ENCODE peak calls at places on chromosomes 2 and 18, in four cellular contexts. F, S, P and M are unnamed samples.

GRCh38 chr18:47931707-47932103 is 1.2 kb upstream of the SMAD2 start:
- DNase-seq in F (peak; percentile 19), S (no peak), P (peak; percentile 29), M (peak; percentile 66)

GRCh38 chr2:227939271-227940027 is 68.0 kb downstream of the DAW1 start:
- DNase-seq in F (peak; percentile 34), S (peak; percentile 25), P (peak; percentile 31), M (peak; percentile 5)

GRCh38 chr2:573805-574392 is 103.3 kb downstream of the TMEM18 start:
- DNase-seq in F (no peak), S (no peak), P (peak; percentile 84), M (no peak)

GRCh38 chr2:38128653-38129052 is 52.7 kb upstream of the CYP1B1 start:
- DNase-seq in F (no peak), S (no peak), P (no peak), M (no peak)

GRCh38 chr2:207173651-207174050 is 7.9 kb upstream of the KLF7 start:
- DNase-seq in F (no peak), S (no peak), P (no peak), M (no peak)

GRCh38 chr2:209973328-209973727 is 29.1 kb upstream of the RPE start:
- DNase-seq in F (no peak), S (no peak), P (no peak), M (no peak)

GRCh38 chr2:139529045-139529444 is 748.9 kb upstream of the NXPH2 start:
- DNase-seq in F (no peak), S (no peak), P (peak; percentile 30), M (no peak)

GRCh38 chr2:151053661-151053990 is 208.0 kb downstream of the RBM43 start:
- DNase-seq in F (no peak), S (no peak), P (no peak), M (no peak)

GRCh38 chr2:24280645-24281044 is 79.7 kb downstream of the ITSN2 start:
- DNase-seq in F (no peak), S (no peak), P (no peak), M (no peak)

GRCh38 chr18:63138469-63139340 is 180.9 kb downstream of the BCL2 start:
- DNase-seq in F (peak; percentile 73), S (peak; percentile 27), P (no peak), M (peak; percentile 6)

GRCh38 chr2:37156071-37156856 is 516 bp downstream of the EIF2AK2 start:
- DNase-seq in F (no peak), S (no peak), P (peak; percentile 61), M (peak; percentile 64)

GRCh38 chr2:141041281-141041680 is 1089.5 kb downstream of the LRP1B start:
- DNase-seq in F (no peak), S (no peak), P (no peak), M (no peak)

GRCh38 chr2:144533221-144533620 is 13.3 kb upstream of the ZEB2 start:
- DNase-seq in F (no peak), S (no peak), P (no peak), M (no peak)

GRCh38 chr2:43269074-43269572 is 42.7 kb upstream of the ZFP36L2 start:
- DNase-seq in F (no peak), S (no peak), P (peak; percentile 77), M (peak; percentile 73)

GRCh38 chr2:241888641-241889040 is 19.1 kb downstream of the RTP5 start:
- DNase-seq in F (no peak), S (no peak), P (no peak), M (no peak)

GRCh38 chr18:9825571-9826073 is 60.2 kb upstream of the TXNDC2 start:
- DNase-seq in F (no peak), S (no peak), P (no peak), M (peak; percentile 81)

GRCh38 chr18:9822587-9822986 is 63.2 kb upstream of the TXNDC2 start:
- DNase-seq in F (no peak), S (no peak), P (no peak), M (no peak)

GRCh38 chr18:9824474-9824832 is 61.3 kb upstream of the TXNDC2 start:
- DNase-seq in F (no peak), S (no peak), P (no peak), M (no peak)

GRCh38 chr18:9824862-9825479 is 60.8 kb upstream of the TXNDC2 start:
- DNase-seq in F (no peak), S (no peak), P (no peak), M (no peak)

DNA sequence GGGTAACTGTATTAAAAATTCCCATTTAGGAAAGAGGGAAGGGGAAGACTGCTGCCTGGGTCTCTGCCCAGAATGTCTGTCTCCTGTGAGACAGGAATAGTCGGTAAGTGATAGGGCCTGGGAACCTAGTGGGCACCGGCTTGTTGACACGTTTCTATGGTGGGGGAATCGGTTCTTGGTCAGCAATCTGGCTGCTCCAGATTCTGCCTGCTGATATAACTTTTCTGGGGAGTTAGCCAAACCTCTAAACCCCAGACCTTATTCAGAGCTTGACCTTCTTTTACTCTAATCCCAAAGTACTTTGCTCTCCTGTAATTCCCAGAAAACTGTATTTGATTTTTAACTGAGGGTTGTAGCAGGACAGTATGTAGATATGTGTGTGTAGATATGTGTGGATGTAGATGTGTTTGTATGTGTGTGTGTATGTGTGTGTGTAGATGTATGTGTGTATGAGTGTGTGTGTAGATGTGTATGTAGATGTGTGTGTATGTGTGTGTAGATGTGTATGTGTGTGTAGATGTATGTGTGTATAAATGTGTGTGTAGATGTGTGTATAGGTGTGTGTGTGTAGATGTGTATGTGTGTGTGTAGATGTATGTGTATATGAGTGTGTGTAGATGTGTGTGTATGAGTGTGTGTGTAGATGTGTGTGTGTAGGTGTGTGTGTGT is 61.8 kb upstream of the TXNDC2 start:
- DNase-seq in F (no peak), S (no peak), P (no peak), M (peak; percentile 44)
- TF ChIP-seq TEAD4 in F (no peak), S (no peak), P (no peak), M (no peak)

DNA sequence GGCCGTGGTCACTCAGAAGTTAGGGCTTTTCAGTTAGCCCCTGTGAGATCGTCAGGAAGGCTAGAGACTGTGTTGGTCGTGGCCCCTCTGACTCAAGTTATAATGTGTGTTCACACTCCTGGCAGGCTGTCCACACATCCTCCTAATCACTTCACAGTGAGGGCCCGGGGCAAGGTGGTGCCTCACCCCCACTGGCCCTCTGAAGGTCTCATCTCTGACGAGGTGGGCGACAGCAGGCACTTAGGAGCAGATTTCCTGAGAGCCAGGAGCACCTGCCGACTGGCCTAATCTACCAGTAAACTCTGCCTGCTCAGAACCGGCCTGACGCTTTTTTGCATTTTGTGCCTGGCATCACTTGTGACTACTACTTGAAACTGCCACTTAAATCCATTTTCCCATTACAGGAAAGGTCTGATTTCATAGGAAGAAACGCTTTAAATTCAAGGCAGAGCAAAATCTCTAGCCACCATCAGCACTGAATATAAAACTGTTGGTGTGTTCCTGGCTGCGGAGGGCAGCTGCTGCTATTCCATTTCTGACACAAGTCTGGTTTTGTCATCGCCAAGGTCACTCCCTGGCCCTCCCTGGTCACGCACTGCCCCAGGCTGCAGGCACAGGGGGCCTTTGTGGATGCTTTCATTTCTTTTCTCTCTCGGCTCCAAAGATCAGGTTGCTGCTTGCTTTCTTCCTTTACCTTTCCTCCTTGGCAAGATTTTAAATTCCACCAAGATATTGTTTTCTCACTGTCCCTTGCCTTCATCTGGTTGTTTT is 48.0 kb downstream of the RAB12 start:
- DNase-seq in F (no peak), S (no peak), P (peak; percentile 68), M (no peak)
- TF ChIP-seq TEAD4 in F (no peak), S (no peak), P (no peak), M (no peak)

DNA sequence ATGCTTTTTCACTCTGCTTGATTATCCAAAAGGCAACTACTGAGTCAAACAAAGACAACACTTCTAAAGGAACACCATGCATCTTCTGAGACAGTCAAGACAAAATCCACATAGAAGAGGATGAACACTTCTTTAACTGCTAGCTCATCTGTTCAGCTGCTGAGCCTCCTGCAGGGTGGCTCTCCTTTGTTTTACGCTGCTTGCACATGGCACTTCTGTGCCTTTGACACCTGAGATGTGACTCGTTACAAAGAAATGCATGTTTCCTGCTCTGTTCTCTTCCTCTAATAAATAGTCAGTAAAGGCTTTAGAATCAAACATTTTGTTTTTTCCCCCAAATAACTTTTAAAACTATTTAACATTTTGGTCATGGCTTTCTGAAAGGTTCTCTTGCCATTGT is 1129.4 kb downstream of the TDRD15 start:
- DNase-seq in F (no peak), S (no peak), P (no peak), M (no peak)
- TF ChIP-seq TEAD4 in F (no peak), S (no peak), P (no peak), M (no peak)

GRCh38 chr18:67977067-67977616 is 460.6 kb upstream of the DSEL start:
- DNase-seq in F (no peak), S (no peak), P (no peak), M (no peak)

DNA sequence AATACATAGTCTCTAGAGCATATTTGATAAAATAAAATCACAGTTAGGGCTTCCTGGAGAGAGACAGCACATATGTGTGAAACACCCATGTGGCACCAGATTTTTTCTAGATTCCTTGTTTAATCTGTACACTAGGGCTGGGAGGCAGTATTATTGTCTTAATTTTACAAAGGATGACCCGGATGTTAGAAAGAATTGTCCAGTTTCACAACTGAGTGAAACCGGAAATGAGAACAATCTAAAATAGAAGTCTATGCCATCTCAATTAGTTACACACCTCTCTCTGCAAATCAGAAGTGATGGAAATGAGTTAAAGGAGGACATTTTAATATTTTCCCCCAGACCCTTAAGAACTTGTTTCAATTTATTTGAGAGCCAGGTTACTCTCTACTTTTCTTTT is 463.7 kb upstream of the DSEL start:
- DNase-seq in F (no peak), S (no peak), P (no peak), M (no peak)
- TF ChIP-seq TEAD4 in F (no peak), S (no peak), P (no peak), M (no peak)

DNA sequence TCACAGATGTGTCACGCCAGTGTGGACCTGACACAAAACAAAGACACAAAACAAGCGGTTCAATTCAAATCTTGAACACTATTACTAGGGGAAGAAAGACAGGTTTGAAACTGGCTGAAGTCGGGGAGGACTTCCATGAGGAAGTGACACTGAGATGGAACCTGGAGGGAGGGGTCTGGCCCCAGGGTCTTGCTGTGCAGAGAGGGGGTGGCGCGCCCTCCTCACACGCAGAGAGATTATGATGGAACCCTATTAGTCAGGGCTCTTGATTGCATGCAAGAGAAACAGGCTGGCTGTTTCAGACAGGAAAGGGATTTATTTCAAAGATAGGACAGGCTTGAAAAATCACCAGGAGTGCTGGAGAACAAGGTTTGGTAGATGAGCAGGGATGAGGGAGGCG is 363.6 kb upstream of the HS6ST1 start:
- DNase-seq in F (no peak), S (no peak), P (no peak), M (no peak)
- TF ChIP-seq TEAD4 in F (no peak), S (no peak), P (no peak), M (no peak)

GRCh38 chr2:213320604-213321003 is 36.3 kb downstream of the SPAG16 start:
- DNase-seq in F (no peak), S (no peak), P (no peak), M (no peak)

GRCh38 chr2:213317929-213318328 is 33.7 kb downstream of the SPAG16 start:
- DNase-seq in F (no peak), S (no peak), P (no peak), M (no peak)

GRCh38 chr2:213315168-213315876 is 31.1 kb downstream of the SPAG16 start:
- DNase-seq in F (no peak), S (no peak), P (no peak), M (no peak)

GRCh38 chr2:213316001-213316735 is 31.9 kb downstream of the SPAG16 start:
- DNase-seq in F (no peak), S (no peak), P (no peak), M (no peak)
- TF ChIP-seq TEAD4 in F (no peak), S (no peak), P (no peak), M (no peak)

GRCh38 chr2:20071397-20072383 is 20.3 kb upstream of the LAPTM4A start:
- DNase-seq in F (no peak), S (peak; percentile 21), P (peak; percentile 80), M (no peak)
- TF ChIP-seq TEAD4 in F (no peak), S (no peak), P (peak; percentile 55), M (no peak)